ENCODE peak calls at places on chromosome 16, in seven cellular contexts. One of them, this sample, is unnamed.

GRCh38 chr16:30004424-30004776 is 6.4 kb downstream of the DOC2A start:
- DNase-seq in H9: no peak
- DNase-seq in IMR-90: no peak
- DNase-seq in mesenchymal stem cell: no peak
- DNase-seq in trophoblast cell: no peak
- DNase-seq in mesendoderm: no peak
- DNase-seq in H1: no peak
- DNase-seq in this sample: no peak

GRCh38 chr16:12203780-12204351 is 227.3 kb downstream of the SNX29 start:
- DNase-seq in mesenchymal stem cell: no peak
- DNase-seq in H9: no peak
- DNase-seq in IMR-90: no peak
- DNase-seq in trophoblast cell: no peak
- DNase-seq in H1: no peak
- DNase-seq in mesendoderm: no peak
- DNase-seq in this sample: no peak

GRCh38 chr16:1057252-1057932 is 15.2 kb upstream of the SSTR5 start:
- DNase-seq in H1: peak
- DNase-seq in trophoblast cell: no peak
- DNase-seq in IMR-90: no peak
- DNase-seq in mesenchymal stem cell: no peak
- DNase-seq in mesendoderm: peak
- DNase-seq in H9: peak
- DNase-seq in this sample: no peak

GRCh38 chr16:47732806-47733150 is 271.6 kb downstream of the PHKB start:
- DNase-seq in H9: peak
- DNase-seq in trophoblast cell: no peak
- DNase-seq in mesenchymal stem cell: peak
- DNase-seq in mesendoderm: peak
- DNase-seq in H1: no peak
- DNase-seq in IMR-90: peak
- DNase-seq in this sample: no peak

GRCh38 chr16:17068524-17068923 is 402.2 kb downstream of the XYLT1 start:
- DNase-seq in IMR-90: no peak
- DNase-seq in mesendoderm: no peak
- DNase-seq in trophoblast cell: no peak
- DNase-seq in H9: no peak
- DNase-seq in H1: no peak
- DNase-seq in mesenchymal stem cell: no peak
- DNase-seq in this sample: no peak

GRCh38 chr16:15033309-15033707 is 22.6 kb downstream of the NTAN1 start:
- DNase-seq in mesendoderm: no peak
- DNase-seq in H1: no peak
- DNase-seq in mesenchymal stem cell: no peak
- DNase-seq in H9: peak
- DNase-seq in IMR-90: no peak
- DNase-seq in trophoblast cell: no peak
- DNase-seq in this sample: no peak

GRCh38 chr16:17330019-17330570 is 140.7 kb downstream of the XYLT1 start:
- DNase-seq in trophoblast cell: peak
- DNase-seq in mesendoderm: no peak
- DNase-seq in H1: no peak
- DNase-seq in IMR-90: no peak
- DNase-seq in H9: no peak
- DNase-seq in mesenchymal stem cell: no peak
- DNase-seq in this sample: no peak

GRCh38 chr16:68993885-68994284 is 111.6 kb upstream of the HAS3 start:
- DNase-seq in mesenchymal stem cell: peak
- DNase-seq in H9: no peak
- DNase-seq in mesendoderm: no peak
- DNase-seq in trophoblast cell: no peak
- DNase-seq in IMR-90: peak
- DNase-seq in H1: no peak
- DNase-seq in this sample: no peak

GRCh38 chr16:58670177-58670576 is 14.4 kb downstream of the SLC38A7 start:
- DNase-seq in IMR-90: peak
- DNase-seq in mesendoderm: no peak
- DNase-seq in H9: no peak
- DNase-seq in trophoblast cell: no peak
- DNase-seq in mesenchymal stem cell: peak
- DNase-seq in H1: no peak
- DNase-seq in this sample: no peak

GRCh38 chr16:28537964-28538732 is 626 bp downstream of the NUPR1 start:
- DNase-seq in IMR-90: no peak
- DNase-seq in trophoblast cell: no peak
- DNase-seq in mesendoderm: no peak
- DNase-seq in mesenchymal stem cell: no peak
- DNase-seq in H1: no peak
- DNase-seq in H9: no peak
- DNase-seq in this sample: no peak

GRCh38 chr16:53892155-53892554 is 188.2 kb downstream of the FTO start:
- DNase-seq in mesendoderm: peak
- DNase-seq in H9: peak
- DNase-seq in mesenchymal stem cell: peak
- DNase-seq in H1: peak
- DNase-seq in IMR-90: peak
- DNase-seq in trophoblast cell: peak
- DNase-seq in this sample: peak

GRCh38 chr16:29925173-29925804 is 737 bp downstream of the KCTD13 start:
- DNase-seq in mesendoderm: no peak
- DNase-seq in mesenchymal stem cell: peak
- DNase-seq in H1: no peak
- DNase-seq in trophoblast cell: no peak
- DNase-seq in H9: no peak
- DNase-seq in IMR-90: no peak
- DNase-seq in this sample: peak

GRCh38 chr16:10509534-10510025 is 70.8 kb downstream of the EMP2 start:
- DNase-seq in mesendoderm: peak
- DNase-seq in H1: peak
- DNase-seq in IMR-90: peak
- DNase-seq in mesenchymal stem cell: peak
- DNase-seq in H9: peak
- DNase-seq in trophoblast cell: peak
- DNase-seq in this sample: peak

GRCh38 chr16:48146710-48147109 is 9.1 kb downstream of the ABCC12 start:
- DNase-seq in mesenchymal stem cell: no peak
- DNase-seq in IMR-90: no peak
- DNase-seq in H9: no peak
- DNase-seq in trophoblast cell: no peak
- DNase-seq in H1: no peak
- DNase-seq in mesendoderm: no peak
- DNase-seq in this sample: no peak

GRCh38 chr16:51022852-51023251 is 128.2 kb downstream of the SALL1 start:
- DNase-seq in H9: no peak
- DNase-seq in mesendoderm: no peak
- DNase-seq in IMR-90: no peak
- DNase-seq in trophoblast cell: no peak
- DNase-seq in H1: no peak
- DNase-seq in mesenchymal stem cell: no peak
- DNase-seq in this sample: no peak

GRCh38 chr16:51024703-51025102 is 126.4 kb downstream of the SALL1 start:
- DNase-seq in trophoblast cell: no peak
- DNase-seq in H9: no peak
- DNase-seq in mesenchymal stem cell: no peak
- DNase-seq in H1: no peak
- DNase-seq in IMR-90: no peak
- DNase-seq in mesendoderm: no peak
- DNase-seq in this sample: no peak

GRCh38 chr16:51031598-51031997 is 119.5 kb downstream of the SALL1 start:
- DNase-seq in mesenchymal stem cell: no peak
- DNase-seq in H9: no peak
- DNase-seq in trophoblast cell: no peak
- DNase-seq in mesendoderm: no peak
- DNase-seq in IMR-90: no peak
- DNase-seq in H1: no peak
- DNase-seq in this sample: no peak

DNA sequence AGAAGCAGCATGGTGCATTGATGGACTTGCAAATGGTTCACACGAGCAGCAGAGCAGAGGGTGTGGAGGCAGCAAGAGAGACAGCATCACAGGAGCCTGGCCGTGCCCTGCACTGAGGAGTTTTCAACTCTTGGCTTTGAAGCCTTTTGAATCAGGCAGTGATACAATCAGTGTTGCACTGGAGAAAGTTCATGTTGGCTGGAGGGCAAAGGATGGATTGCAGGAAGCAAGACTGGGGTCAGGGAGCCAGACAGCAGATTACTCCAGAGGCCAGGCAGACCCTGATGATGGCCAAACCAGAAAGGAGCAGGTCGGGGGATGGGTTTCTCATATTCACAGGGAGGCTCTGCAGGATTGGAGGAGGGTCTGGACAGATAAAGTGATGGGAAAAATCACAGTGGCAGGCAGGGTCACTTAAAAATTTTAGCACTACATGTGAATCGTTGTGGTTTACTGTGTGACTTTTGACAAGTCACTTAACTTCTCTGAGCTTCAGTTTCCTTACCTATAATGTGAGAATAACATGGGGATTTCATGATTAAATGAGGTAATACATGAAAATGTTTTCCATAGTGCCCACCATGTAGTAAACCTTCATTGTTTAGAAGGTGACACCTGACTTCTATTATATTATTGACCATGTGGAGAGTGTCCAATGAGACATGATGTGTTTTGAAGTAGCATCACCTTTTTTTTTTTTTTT is 125.3 kb downstream of the SALL1 start:
- DNase-seq in trophoblast cell: no peak
- DNase-seq in IMR-90: no peak
- DNase-seq in mesendoderm: no peak
- DNase-seq in mesenchymal stem cell: no peak
- DNase-seq in H1: no peak
- DNase-seq in H9: no peak
- DNase-seq in this sample: no peak
- H2AK5ac ChIP-seq in trophoblast cell: no peak
- H2AK5ac ChIP-seq in IMR-90: no peak
- H2AK5ac ChIP-seq in mesendoderm: no peak
- H2AK5ac ChIP-seq in mesenchymal stem cell: no peak
- H2AK5ac ChIP-seq in H1: no peak
- H2AK5ac ChIP-seq in H9: no peak
- H2AK5ac ChIP-seq in this sample: no peak

DNA sequence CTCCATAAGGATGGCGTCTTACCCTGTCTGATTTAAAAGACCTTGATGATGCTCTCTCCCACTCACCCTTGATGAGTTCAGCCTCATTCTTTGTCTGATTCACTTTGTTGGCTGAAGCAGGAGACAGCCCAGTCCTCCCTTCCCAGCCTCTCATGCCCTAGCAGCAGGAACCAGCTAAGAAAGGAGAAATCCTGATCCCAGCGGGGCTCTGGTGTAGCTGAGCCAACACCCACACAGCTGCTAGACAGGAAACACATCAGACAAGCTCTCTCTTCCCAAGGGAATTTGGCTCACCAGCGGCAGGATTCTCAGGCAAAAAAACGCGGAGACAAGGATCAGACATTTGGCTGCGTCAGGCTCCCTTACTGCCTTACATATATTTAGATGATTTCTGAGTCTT is 211.5 kb downstream of the CDH11 start:
- DNase-seq in mesenchymal stem cell: peak
- DNase-seq in H9: peak
- DNase-seq in IMR-90: peak
- DNase-seq in H1: no peak
- DNase-seq in trophoblast cell: no peak
- DNase-seq in mesendoderm: peak
- DNase-seq in this sample: no peak
- H3K27ac ChIP-seq in mesenchymal stem cell: no peak
- H3K27ac ChIP-seq in H9: no peak
- H3K27ac ChIP-seq in IMR-90: peak
- H3K27ac ChIP-seq in H1: no peak
- H3K27ac ChIP-seq in trophoblast cell: peak
- H3K27ac ChIP-seq in mesendoderm: no peak
- H3K27ac ChIP-seq in this sample: no peak

GRCh38 chr16:77211880-77212735 is 12.9 kb downstream of the SYCE1L start:
- DNase-seq in H1: peak
- DNase-seq in trophoblast cell: peak
- DNase-seq in H9: peak
- DNase-seq in mesendoderm: peak
- DNase-seq in IMR-90: no peak
- DNase-seq in mesenchymal stem cell: peak
- DNase-seq in this sample: peak
- H3K9ac ChIP-seq in H1: peak
- H3K9ac ChIP-seq in trophoblast cell: peak
- H3K9ac ChIP-seq in H9: peak
- H3K9ac ChIP-seq in mesendoderm: peak
- H3K9ac ChIP-seq in IMR-90: no peak
- H3K9ac ChIP-seq in mesenchymal stem cell: peak
- H3K9ac ChIP-seq in this sample: peak

GRCh38 chr16:82366462-82366861 is 196.4 kb upstream of the MPHOSPH6 start:
- DNase-seq in mesendoderm: no peak
- DNase-seq in H1: no peak
- DNase-seq in mesenchymal stem cell: no peak
- DNase-seq in trophoblast cell: no peak
- DNase-seq in H9: no peak
- DNase-seq in IMR-90: no peak
- DNase-seq in this sample: no peak
- H2AK5ac ChIP-seq in mesendoderm: no peak
- H2AK5ac ChIP-seq in H1: no peak
- H2AK5ac ChIP-seq in mesenchymal stem cell: no peak
- H2AK5ac ChIP-seq in trophoblast cell: no peak
- H2AK5ac ChIP-seq in H9: no peak
- H2AK5ac ChIP-seq in IMR-90: no peak
- H2AK5ac ChIP-seq in this sample: no peak

DNA sequence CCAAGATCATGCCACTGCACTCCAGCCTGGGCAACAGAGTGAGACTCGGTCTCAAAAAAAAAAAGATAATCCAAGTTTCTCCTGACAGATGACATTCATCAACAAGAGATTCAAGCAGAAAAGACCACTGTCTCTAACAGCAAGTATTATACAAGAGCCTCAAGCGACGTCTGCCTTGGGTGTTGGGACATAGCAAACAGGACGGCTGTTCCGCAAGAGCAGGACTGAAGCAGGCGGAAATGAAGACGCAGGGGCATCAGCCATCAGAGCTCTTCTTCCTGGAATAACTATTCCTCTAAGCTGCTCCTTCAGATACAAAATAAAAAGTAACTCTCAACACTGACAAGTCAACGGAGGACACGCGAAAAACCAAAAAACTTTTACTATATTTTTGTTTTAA is 54.0 kb downstream of the ANKRD11 start:
- DNase-seq in mesenchymal stem cell: no peak
- DNase-seq in trophoblast cell: no peak
- DNase-seq in IMR-90: no peak
- DNase-seq in H9: no peak
- DNase-seq in H1: no peak
- DNase-seq in mesendoderm: no peak
- DNase-seq in this sample: no peak
- H3K27ac ChIP-seq in mesenchymal stem cell: no peak
- H3K27ac ChIP-seq in trophoblast cell: no peak
- H3K27ac ChIP-seq in IMR-90: no peak
- H3K27ac ChIP-seq in H9: no peak
- H3K27ac ChIP-seq in H1: no peak
- H3K27ac ChIP-seq in mesendoderm: no peak
- H3K27ac ChIP-seq in this sample: no peak